ENCODE peak calls at places on chromosomes 12 and 14, in four cellular contexts. J, T, S and V are unnamed samples.

GRCh38 chr12:132213359-132214160 is 69.3 kb downstream of the NOC4L start:
- DNase-seq in T (no peak), S (no peak), J (no peak), V (no peak)

GRCh38 chr12:20367731-20368652 is at the start of gene PDE3A:
- DNase-seq in J (peak; percentile 79), T (no peak), S (no peak), V (peak; percentile 81)

GRCh38 chr12:51838036-51838435 is 10.5 kb downstream of the FIGNL2 start:
- DNase-seq in J (no peak), S (no peak), T (no peak), V (no peak)

GRCh38 chr12:124032265-124032886 is 59.4 kb downstream of the ZNF664 start:
- DNase-seq in T (peak; percentile 36), J (peak; percentile 65), S (peak; percentile 77), V (peak; percentile 38)

GRCh38 chr12:120846721-120847120 is 57.4 kb downstream of the SPPL3 start:
- DNase-seq in T (no peak), J (no peak), S (no peak), V (no peak)

GRCh38 chr12:71685312-71685906 is 473 bp upstream of the TMEM19 start:
- DNase-seq in S (no peak), J (peak; percentile 22), T (no peak), V (no peak)

GRCh38 chr12:62294378-62294777 is 34.2 kb downstream of the USP15 start:
- DNase-seq in S (no peak), T (no peak), J (no peak), V (no peak)

GRCh38 chr12:100427078-100427477 is 46.6 kb upstream of the NR1H4 start:
- DNase-seq in S (no peak), J (peak; percentile 49), T (peak; percentile 44), V (no peak)

GRCh38 chr14:103008768-103009342 is 48.5 kb downstream of the CDC42BPB start:
- DNase-seq in J (no peak), S (no peak), T (no peak), V (no peak)

GRCh38 chr12:126588586-126589249 is 1523.5 kb downstream of the AACS start:
- DNase-seq in T (no peak), J (no peak), S (no peak), V (no peak)

GRCh38 chr12:105107497-105108371 is at the start of gene WASHC4:
- DNase-seq in J (peak; percentile 94), T (peak; percentile 81), S (peak; percentile 96), V (peak; percentile 94)

GRCh38 chr12:130281157-130281799 is 56.4 kb upstream of the PIWIL1 start:
- DNase-seq in J (peak; percentile 37), T (no peak), S (peak; percentile 50), V (peak; percentile 68)

GRCh38 chr12:80877706-80878384 is 59.9 kb downstream of the LIN7A start:
- DNase-seq in J (no peak), S (no peak), T (no peak), V (no peak)

GRCh38 chr12:19440019-19440858 is 947 bp downstream of the AEBP2 start:
- DNase-seq in T (peak; percentile 30), S (peak; percentile 65), J (peak; percentile 64), V (peak; percentile 62)

GRCh38 chr12:48389409-48389808 is 38.7 kb upstream of the ZNF641 start:
- DNase-seq in S (no peak), J (no peak), T (no peak), V (no peak)

GRCh38 chr14:69675246-69675583 is 63.8 kb downstream of the SUSD6 start:
- DNase-seq in T (no peak), S (no peak), J (no peak), V (no peak)

GRCh38 chr12:98838282-98838681 is 193.2 kb downstream of the APAF1 start:
- DNase-seq in S (no peak), T (no peak), J (peak; percentile 11), V (peak; percentile 20)

GRCh38 chr12:128008341-128008740 is 258.6 kb upstream of the TMEM132C start:
- DNase-seq in S (no peak), J (no peak), T (no peak), V (no peak)

GRCh38 chr12:47828967-47829482 is 9.3 kb upstream of the HDAC7 start:
- DNase-seq in S (peak; percentile 91), T (no peak), J (peak; percentile 60), V (peak; percentile 58)

GRCh38 chr14:41607119-41607785 is 576 bp downstream of the LRFN5 start:
- DNase-seq in J (no peak), S (no peak), T (no peak), V (peak; percentile 12)

GRCh38 chr12:92961949-92962348 is 32.9 kb upstream of the EEA1 start:
- DNase-seq in S (no peak), T (no peak), J (no peak), V (no peak)

GRCh38 chr14:92314182-92314581 is 8.8 kb upstream of the SLC24A4 start:
- DNase-seq in J (no peak), T (no peak), S (no peak), V (no peak)

GRCh38 chr12:65152012-65152411 is 17.4 kb upstream of the LEMD3 start:
- DNase-seq in J (no peak), S (no peak), T (peak; percentile 2), V (no peak)

GRCh38 chr12:50166776-50167025 is 468 bp downstream of the CERS5 start:
- DNase-seq in T (no peak), J (no peak), S (peak; percentile 56), V (no peak)

DNA sequence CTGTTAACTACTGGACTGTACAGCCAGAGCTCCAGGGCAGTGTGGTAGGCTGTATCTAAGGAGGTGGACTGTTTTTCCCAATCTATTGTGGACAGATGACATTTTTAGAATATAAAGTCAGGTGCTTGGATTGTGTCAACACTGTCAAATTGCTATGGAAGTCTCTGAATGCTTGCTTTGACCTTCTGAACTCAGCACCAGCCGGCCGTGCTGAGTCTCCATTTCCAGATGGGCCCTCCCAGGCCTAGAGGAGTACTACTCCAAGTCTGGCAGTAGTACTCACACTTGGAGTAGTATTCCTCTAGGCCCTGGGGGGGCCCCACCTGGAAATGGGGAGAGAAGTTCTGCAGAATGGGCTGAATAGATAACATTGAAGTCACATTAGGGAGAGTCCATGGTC is 16.2 kb upstream of the KCNK13 start:
- DNase-seq in T (peak; percentile 53), J (no peak), S (no peak), V (no peak)
- TF ChIP-seq NR3C1 in T (no peak), J (no peak), S (no peak), V (no peak)

DNA sequence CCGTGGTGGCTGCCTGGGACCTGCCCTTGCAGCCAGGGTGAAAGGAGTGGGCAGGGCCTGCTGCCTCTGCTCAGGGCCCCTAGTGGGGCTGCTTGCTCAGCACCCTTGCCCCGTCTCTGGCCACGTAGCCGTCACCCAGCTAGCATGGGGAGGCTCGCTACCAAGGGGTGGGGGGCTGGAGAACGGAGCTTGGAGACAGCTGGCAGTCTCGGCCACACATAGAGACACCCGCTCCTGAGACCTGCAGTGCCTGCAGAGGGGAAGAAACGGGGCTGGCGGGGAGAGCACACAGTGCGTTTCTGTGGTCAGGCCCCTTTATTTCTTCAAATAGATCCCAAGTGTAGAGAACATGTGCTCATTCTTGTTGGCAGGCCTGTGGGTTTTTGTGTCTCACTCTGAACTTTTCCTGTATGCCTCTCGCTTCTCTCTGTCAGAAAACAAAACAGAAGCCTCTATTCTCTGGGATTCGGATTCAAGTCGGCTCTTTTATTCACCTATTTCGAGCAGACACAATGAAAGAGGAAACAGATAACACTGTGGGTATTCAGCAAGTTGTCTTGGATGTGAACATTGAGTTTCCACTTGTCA is 26.4 kb downstream of the PACS2 start:
- DNase-seq in J (no peak), S (no peak), T (no peak), V (no peak)
- TF ChIP-seq NR3C1 in J (no peak), S (no peak), T (no peak), V (no peak)

GRCh38 chr14:80475074-80475473 is 263.8 kb upstream of the DIO2 start:
- DNase-seq in J (no peak), S (no peak), T (no peak), V (no peak)
- TF ChIP-seq NR3C1 in J (no peak), S (no peak), T (no peak), V (no peak)

GRCh38 chr12:59389968-59390576 is 205.8 kb upstream of the SLC16A7 start:
- DNase-seq in J (no peak), T (no peak), S (no peak), V (peak; percentile 40)

GRCh38 chr12:59398164-59398563 is 197.7 kb upstream of the SLC16A7 start:
- DNase-seq in T (no peak), S (no peak), J (no peak), V (no peak)

GRCh38 chr12:59396941-59397340 is 198.9 kb upstream of the SLC16A7 start:
- DNase-seq in S (no peak), T (no peak), J (no peak), V (no peak)

GRCh38 chr12:59396519-59396918 is 199.3 kb upstream of the SLC16A7 start:
- DNase-seq in J (no peak), S (no peak), T (no peak), V (no peak)

DNA sequence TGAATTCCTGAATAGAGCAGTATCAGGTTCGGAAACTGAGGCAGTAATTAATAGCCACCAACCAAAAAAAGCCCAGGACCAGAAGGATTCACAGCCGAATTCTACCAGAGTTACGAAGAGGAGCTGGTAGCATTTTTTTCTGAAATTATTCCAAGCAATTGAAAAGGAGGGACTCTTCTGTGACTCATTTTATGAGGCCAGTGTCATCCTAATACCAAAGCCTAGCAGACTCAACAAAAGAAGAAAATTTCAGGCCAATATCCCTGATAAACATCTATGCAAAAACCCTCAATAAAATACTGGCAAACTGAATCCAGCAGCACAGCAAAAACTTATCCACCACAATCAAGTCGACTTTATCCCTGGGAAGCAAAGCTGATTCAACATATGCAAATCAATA is 202.3 kb upstream of the SLC16A7 start:
- DNase-seq in J (no peak), S (no peak), T (no peak), V (no peak)
- TF ChIP-seq NR3C1 in J (no peak), S (no peak), T (no peak), V (no peak)

DNA sequence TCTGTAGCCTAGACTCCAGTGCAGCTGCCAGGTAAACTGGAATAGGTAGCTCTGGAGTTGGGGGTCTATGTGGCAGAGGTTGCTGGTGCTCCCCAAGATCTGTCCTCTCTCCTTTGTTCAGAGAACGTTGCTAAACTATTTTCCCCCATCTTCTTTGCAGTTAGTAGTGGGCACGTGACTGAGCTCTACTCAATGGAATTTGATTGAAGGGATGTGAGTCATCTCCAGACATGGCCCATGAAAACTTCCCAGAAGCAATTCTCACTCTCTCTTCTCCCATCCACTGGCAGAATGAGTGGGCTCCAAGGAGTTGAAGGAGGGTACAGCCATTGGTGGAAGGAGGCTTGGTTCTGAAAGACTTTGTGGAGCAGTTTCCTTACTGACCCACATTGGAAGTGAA is 44.0 kb downstream of the PAH start:
- DNase-seq in T (no peak), J (no peak), S (no peak), V (no peak)
- TF ChIP-seq NR3C1 in T (no peak), J (no peak), S (no peak), V (no peak)